ENCODE peak calls at places on chromosomes 4 and X, in eight cellular contexts. One of them, this sample, is unnamed.
A peak's percentile ranks its signal among the peaks of the same experiment; 100 is the strongest.

GRCh38 chr4:89416968-89417367 is 109.4 kb upstream of the GPRIN3 start:
- DNase-seq in activated CD8-positive, alpha-beta memory T cell treated with anti-CD3 and anti-CD28 coated beads, Interleukin-2, amount 50 U/mL, for 4 hours: no peak
- DNase-seq in putamen: no peak
- DNase-seq in cardiac fibroblast: no peak
- DNase-seq in HT1080: no peak
- DNase-seq in endothelial cell: no peak
- DNase-seq in HFFc6: no peak
- DNase-seq in hepatocyte: no peak
- DNase-seq in this sample: no peak

GRCh38 chr4:157832596-157832995 is 340.2 kb downstream of the GASK1B start:
- DNase-seq in activated CD8-positive, alpha-beta memory T cell treated with anti-CD3 and anti-CD28 coated beads, Interleukin-2, amount 50 U/mL, for 4 hours: no peak
- DNase-seq in putamen: no peak
- DNase-seq in cardiac fibroblast: no peak
- DNase-seq in HT1080: no peak
- DNase-seq in endothelial cell: no peak
- DNase-seq in HFFc6: no peak
- DNase-seq in hepatocyte: peak; percentile 25
- DNase-seq in this sample: no peak

GRCh38 chrX:108165349-108166111 is 74.0 kb downstream of the ATG4A start:
- DNase-seq in activated CD8-positive, alpha-beta memory T cell treated with anti-CD3 and anti-CD28 coated beads, Interleukin-2, amount 50 U/mL, for 4 hours: no peak
- DNase-seq in putamen: no peak
- DNase-seq in cardiac fibroblast: peak; percentile 63
- DNase-seq in HT1080: peak; percentile 62
- DNase-seq in endothelial cell: peak; percentile 15
- DNase-seq in HFFc6: peak; percentile 36
- DNase-seq in hepatocyte: peak; percentile 52
- DNase-seq in this sample: no peak

GRCh38 chrX:111645607-111646006 is 35.4 kb upstream of the ALG13 start:
- DNase-seq in activated CD8-positive, alpha-beta memory T cell treated with anti-CD3 and anti-CD28 coated beads, Interleukin-2, amount 50 U/mL, for 4 hours: no peak
- DNase-seq in putamen: no peak
- DNase-seq in cardiac fibroblast: no peak
- DNase-seq in HT1080: no peak
- DNase-seq in endothelial cell: no peak
- DNase-seq in HFFc6: no peak
- DNase-seq in hepatocyte: no peak
- DNase-seq in this sample: no peak

GRCh38 chr4:7155611-7156071 is 36.7 kb upstream of the SORCS2 start:
- DNase-seq in activated CD8-positive, alpha-beta memory T cell treated with anti-CD3 and anti-CD28 coated beads, Interleukin-2, amount 50 U/mL, for 4 hours: peak; percentile 6
- DNase-seq in putamen: no peak
- DNase-seq in cardiac fibroblast: peak; percentile 33
- DNase-seq in HT1080: peak; percentile 46
- DNase-seq in endothelial cell: no peak
- DNase-seq in HFFc6: no peak
- DNase-seq in hepatocyte: no peak
- DNase-seq in this sample: no peak

GRCh38 chr4:16034010-16034829 is 49.6 kb downstream of the PROM1 start:
- DNase-seq in activated CD8-positive, alpha-beta memory T cell treated with anti-CD3 and anti-CD28 coated beads, Interleukin-2, amount 50 U/mL, for 4 hours: no peak
- DNase-seq in putamen: no peak
- DNase-seq in cardiac fibroblast: peak; percentile 39
- DNase-seq in HT1080: no peak
- DNase-seq in endothelial cell: no peak
- DNase-seq in HFFc6: no peak
- DNase-seq in hepatocyte: no peak
- DNase-seq in this sample: no peak

GRCh38 chr4:5446595-5446994 is 261.8 kb downstream of the EVC2 start:
- DNase-seq in activated CD8-positive, alpha-beta memory T cell treated with anti-CD3 and anti-CD28 coated beads, Interleukin-2, amount 50 U/mL, for 4 hours: no peak
- DNase-seq in putamen: no peak
- DNase-seq in cardiac fibroblast: no peak
- DNase-seq in HT1080: no peak
- DNase-seq in endothelial cell: no peak
- DNase-seq in HFFc6: no peak
- DNase-seq in hepatocyte: no peak
- DNase-seq in this sample: no peak

GRCh38 chr4:26732356-26732755 is 128.3 kb upstream of the STIM2 start:
- DNase-seq in activated CD8-positive, alpha-beta memory T cell treated with anti-CD3 and anti-CD28 coated beads, Interleukin-2, amount 50 U/mL, for 4 hours: no peak
- DNase-seq in putamen: no peak
- DNase-seq in cardiac fibroblast: no peak
- DNase-seq in HT1080: no peak
- DNase-seq in endothelial cell: no peak
- DNase-seq in HFFc6: no peak
- DNase-seq in hepatocyte: no peak
- DNase-seq in this sample: no peak

GRCh38 chr4:14167876-14168510 is 540.5 kb upstream of the BOD1L1 start:
- DNase-seq in activated CD8-positive, alpha-beta memory T cell treated with anti-CD3 and anti-CD28 coated beads, Interleukin-2, amount 50 U/mL, for 4 hours: no peak
- DNase-seq in putamen: no peak
- DNase-seq in cardiac fibroblast: peak; percentile 51
- DNase-seq in HT1080: no peak
- DNase-seq in endothelial cell: no peak
- DNase-seq in HFFc6: peak; percentile 45
- DNase-seq in hepatocyte: no peak
- DNase-seq in this sample: no peak

GRCh38 chrX:153922932-153923857 is 2.9 kb downstream of the ARHGAP4 start:
- DNase-seq in activated CD8-positive, alpha-beta memory T cell treated with anti-CD3 and anti-CD28 coated beads, Interleukin-2, amount 50 U/mL, for 4 hours: no peak
- DNase-seq in putamen: peak; percentile 26
- DNase-seq in cardiac fibroblast: peak; percentile 59
- DNase-seq in HT1080: no peak
- DNase-seq in endothelial cell: no peak
- DNase-seq in HFFc6: peak; percentile 33
- DNase-seq in hepatocyte: peak; percentile 50
- DNase-seq in this sample: no peak

GRCh38 chrX:28922106-28922505 is 334.9 kb downstream of the IL1RAPL1 start:
- DNase-seq in activated CD8-positive, alpha-beta memory T cell treated with anti-CD3 and anti-CD28 coated beads, Interleukin-2, amount 50 U/mL, for 4 hours: no peak
- DNase-seq in putamen: no peak
- DNase-seq in cardiac fibroblast: peak; percentile 0
- DNase-seq in HT1080: no peak
- DNase-seq in endothelial cell: no peak
- DNase-seq in HFFc6: no peak
- DNase-seq in hepatocyte: no peak
- DNase-seq in this sample: no peak

GRCh38 chr4:81135501-81135900 is 79.5 kb downstream of the PRKG2 start:
- DNase-seq in activated CD8-positive, alpha-beta memory T cell treated with anti-CD3 and anti-CD28 coated beads, Interleukin-2, amount 50 U/mL, for 4 hours: no peak
- DNase-seq in putamen: no peak
- DNase-seq in cardiac fibroblast: peak; percentile 55
- DNase-seq in HT1080: no peak
- DNase-seq in endothelial cell: no peak
- DNase-seq in HFFc6: no peak
- DNase-seq in hepatocyte: no peak
- DNase-seq in this sample: no peak

This sample was measured in NCI-H187 treated with DMSO at 0.1 percent for 48 hours.